ENCODE peak calls at places on chromosomes 13 and 19, in ten cellular contexts. J, I, M, Z, K, N, D, S, H and F are unnamed samples.
A peak's percentile ranks its signal among the peaks of the same experiment; 100 is the strongest.

GRCh38 chr13:113809934-113810333 is 50.9 kb downstream of the TMEM255B start:
- DNase-seq in J (no peak), I (no peak), M (no peak), Z (no peak), K (no peak), N (no peak), D (no peak), S (no peak), H (no peak), F (no peak)

GRCh38 chr19:45166723-45167252 is 6.0 kb upstream of the NKPD1 start:
- DNase-seq in J (no peak), I (no peak), M (no peak), Z (no peak), K (no peak), N (no peak), D (peak; percentile 32), S (no peak), H (no peak), F (no peak)

GRCh38 chr13:53276265-53276664 is 247.7 kb downstream of the OLFM4 start:
- DNase-seq in J (no peak), I (no peak), M (no peak), Z (no peak), K (no peak), N (no peak), D (no peak), S (no peak), H (no peak), F (no peak)

GRCh38 chr13:109448629-109449028 is 337.8 kb downstream of the IRS2 start:
- DNase-seq in J (no peak), I (no peak), M (no peak), Z (no peak), K (no peak), N (no peak), D (no peak), S (no peak), H (no peak), F (peak; percentile 55)

GRCh38 chr13:48404952-48405351 is 8.0 kb downstream of the LPAR6 start:
- DNase-seq in J (peak; percentile 42), I (no peak), M (no peak), Z (no peak), K (no peak), N (no peak), D (no peak), S (no peak), H (no peak), F (no peak)

GRCh38 chr13:47188802-47189201 is 291.9 kb upstream of the HTR2A start:
- DNase-seq in J (no peak), I (no peak), M (no peak), Z (no peak), K (no peak), N (no peak), D (peak; percentile 25), S (peak; percentile 35), H (no peak), F (no peak)

GRCh38 chr19:5046339-5047039 is 77.6 kb downstream of the KDM4B start:
- DNase-seq in J (peak; percentile 34), I (no peak), M (no peak), Z (no peak), K (peak; percentile 84), N (no peak), D (peak; percentile 17), S (peak; percentile 46), H (no peak), F (peak; percentile 64)

GRCh38 chr13:73883162-73883561 is 251.0 kb downstream of the KLF12 start:
- DNase-seq in J (no peak), I (no peak), M (no peak), Z (no peak), K (no peak), N (no peak), D (no peak), S (no peak), H (no peak), F (no peak)

GRCh38 chr19:2054763-2055162 is 3.7 kb upstream of the MKNK2 start:
- DNase-seq in J (no peak), I (no peak), M (no peak), Z (no peak), K (no peak), N (no peak), D (no peak), S (no peak), H (no peak), F (no peak)

GRCh38 chr13:113849546-113849945 is 14.3 kb downstream of the GAS6 start:
- DNase-seq in J (no peak), I (no peak), M (no peak), Z (no peak), K (no peak), N (no peak), D (peak; percentile 78), S (no peak), H (no peak), F (no peak)

GRCh38 chr13:98474292-98474691 is 102.6 kb downstream of the STK24 start:
- DNase-seq in J (no peak), I (no peak), M (no peak), Z (no peak), K (no peak), N (no peak), D (no peak), S (no peak), H (no peak), F (no peak)

GRCh38 chr13:97259787-97260641 is 37.9 kb downstream of the MBNL2 start:
- DNase-seq in J (peak; percentile 87), I (peak; percentile 74), M (no peak), Z (no peak), K (no peak), N (no peak), D (no peak), S (peak; percentile 82), H (no peak), F (peak; percentile 35)

GRCh38 chr13:53200498-53201453 is 172.2 kb downstream of the OLFM4 start:
- DNase-seq in J (peak; percentile 12), I (no peak), M (no peak), Z (no peak), K (no peak), N (no peak), D (no peak), S (no peak), H (no peak), F (peak; percentile 34)

GRCh38 chr19:29831041-29831548 is 19.3 kb downstream of the CCNE1 start:
- DNase-seq in J (no peak), I (no peak), M (peak; percentile 35), Z (no peak), K (no peak), N (no peak), D (peak; percentile 63), S (no peak), H (no peak), F (no peak)

GRCh38 chr13:21481359-21481758 is 22.3 kb upstream of the ZDHHC20 start:
- DNase-seq in J (no peak), I (no peak), M (no peak), Z (no peak), K (no peak), N (no peak), D (peak; percentile 16), S (no peak), H (no peak), F (no peak)

GRCh38 chr19:34319785-34320184 is 45.2 kb upstream of the GPI start:
- DNase-seq in J (peak; percentile 47), I (peak; percentile 79), M (no peak), Z (no peak), K (no peak), N (peak; percentile 7), D (peak; percentile 35), S (peak; percentile 89), H (no peak), F (no peak)

GRCh38 chr19:35154535-35155406 is at the start of gene FXYD5:
- DNase-seq in J (peak; percentile 68), I (peak; percentile 36), M (peak; percentile 78), Z (peak; percentile 74), K (peak; percentile 63), N (no peak), D (peak; percentile 66), S (peak; percentile 70), H (peak; percentile 36), F (peak; percentile 76)

GRCh38 chr19:38667552-38668205 is 20.2 kb downstream of the ACTN4 start:
- DNase-seq in J (peak; percentile 89), I (no peak), M (no peak), Z (no peak), K (no peak), N (no peak), D (no peak), S (peak; percentile 86), H (no peak), F (peak; percentile 72)

GRCh38 chr13:36151591-36151990 is 20.4 kb upstream of the DCLK1 start:
- DNase-seq in J (peak; percentile 40), I (no peak), M (no peak), Z (no peak), K (no peak), N (no peak), D (no peak), S (no peak), H (no peak), F (no peak)

GRCh38 chr19:31517466-31518180 is 168.4 kb upstream of the TSHZ3 start:
- DNase-seq in J (no peak), I (no peak), M (no peak), Z (no peak), K (no peak), N (no peak), D (no peak), S (no peak), H (no peak), F (no peak)

GRCh38 chr13:46631184-46631542 is 78.2 kb downstream of the LRCH1 start:
- DNase-seq in J (no peak), I (no peak), M (no peak), Z (no peak), K (no peak), N (no peak), D (no peak), S (no peak), H (no peak), F (no peak)

GRCh38 chr13:95494082-95494681 is 58.3 kb upstream of the CLDN10 start:
- DNase-seq in J (peak; percentile 86), I (peak; percentile 40), M (no peak), Z (peak; percentile 38), K (no peak), N (no peak), D (peak; percentile 65), S (peak; percentile 46), H (no peak), F (no peak)

GRCh38 chr19:11092181-11092538 is 2.9 kb downstream of the LDLR start:
- DNase-seq in J (peak; percentile 75), I (peak; percentile 68), M (no peak), Z (no peak), K (no peak), N (peak; percentile 16), D (peak; percentile 58), S (peak; percentile 65), H (no peak), F (no peak)

GRCh38 chr13:100301418-100301817 is 212.5 kb downstream of the PCCA start:
- DNase-seq in J (no peak), I (no peak), M (no peak), Z (no peak), K (no peak), N (no peak), D (peak; percentile 20), S (no peak), H (no peak), F (no peak)

GRCh38 chr13:45554604-45555109 is 60.9 kb downstream of the ERICH6B start:
- DNase-seq in J (no peak), I (no peak), M (no peak), Z (no peak), K (no peak), N (no peak), D (no peak), S (no peak), H (no peak), F (no peak)

GRCh38 chr19:29873024-29873800 is 61.4 kb downstream of the CCNE1 start:
- DNase-seq in J (peak; percentile 26), I (no peak), M (peak; percentile 76), Z (peak; percentile 69), K (no peak), N (no peak), D (no peak), S (no peak), H (peak; percentile 57), F (peak; percentile 72)

GRCh38 chr19:48539503-48540096 is 12.4 kb upstream of the SULT2B1 start:
- DNase-seq in J (peak; percentile 54), I (no peak), M (no peak), Z (no peak), K (no peak), N (no peak), D (peak; percentile 51), S (peak; percentile 51), H (no peak), F (no peak)

GRCh38 chr19:16373539-16373938 is 48.9 kb downstream of the KLF2 start:
- DNase-seq in J (peak; percentile 86), I (no peak), M (no peak), Z (no peak), K (no peak), N (no peak), D (no peak), S (peak; percentile 33), H (no peak), F (peak; percentile 87)